ENCODE peak calls at places on chromosomes 2 and 18, in seven cellular contexts. One of them, this sample, is unnamed.

GRCh38 chr2:230360028-230360427 is 33.0 kb downstream of the SP140L start:
- DNase-seq in stimulated activated CD4-positive, alpha-beta T cell treated with anti-CD3 and anti-CD28 coated beads, Interleukin-12 subunit alpha, Interleukin-12 subunit beta, amount 100 ng/mL, for 24 hours: no peak
- DNase-seq in GM12892: no peak
- DNase-seq in Calu3: no peak
- DNase-seq in activated CD8-positive, alpha-beta memory T cell treated with anti-CD3 and anti-CD28 coated beads for 48 hours: no peak
- DNase-seq in hypothalamus: no peak
- DNase-seq in adrenal gland: no peak
- DNase-seq in this sample: no peak

GRCh38 chr18:45760443-45761036 is 36.6 kb downstream of the SLC14A1 start:
- DNase-seq in stimulated activated CD4-positive, alpha-beta T cell treated with anti-CD3 and anti-CD28 coated beads, Interleukin-12 subunit alpha, Interleukin-12 subunit beta, amount 100 ng/mL, for 24 hours: no peak
- DNase-seq in GM12892: no peak
- DNase-seq in Calu3: no peak
- DNase-seq in activated CD8-positive, alpha-beta memory T cell treated with anti-CD3 and anti-CD28 coated beads for 48 hours: no peak
- DNase-seq in hypothalamus: no peak
- DNase-seq in adrenal gland: no peak
- DNase-seq in this sample: no peak

GRCh38 chr2:129777146-129777545 is 202.3 kb upstream of the RAB6C start:
- DNase-seq in stimulated activated CD4-positive, alpha-beta T cell treated with anti-CD3 and anti-CD28 coated beads, Interleukin-12 subunit alpha, Interleukin-12 subunit beta, amount 100 ng/mL, for 24 hours: no peak
- DNase-seq in GM12892: no peak
- DNase-seq in Calu3: no peak
- DNase-seq in activated CD8-positive, alpha-beta memory T cell treated with anti-CD3 and anti-CD28 coated beads for 48 hours: no peak
- DNase-seq in hypothalamus: no peak
- DNase-seq in adrenal gland: no peak
- DNase-seq in this sample: no peak

GRCh38 chr2:151791545-151791944 is 36.7 kb downstream of the ARL5A start:
- DNase-seq in stimulated activated CD4-positive, alpha-beta T cell treated with anti-CD3 and anti-CD28 coated beads, Interleukin-12 subunit alpha, Interleukin-12 subunit beta, amount 100 ng/mL, for 24 hours: no peak
- DNase-seq in GM12892: no peak
- DNase-seq in Calu3: no peak
- DNase-seq in activated CD8-positive, alpha-beta memory T cell treated with anti-CD3 and anti-CD28 coated beads for 48 hours: no peak
- DNase-seq in hypothalamus: no peak
- DNase-seq in adrenal gland: no peak
- DNase-seq in this sample: no peak

GRCh38 chr2:25279091-25279651 is 62.6 kb downstream of the DNMT3A start:
- DNase-seq in stimulated activated CD4-positive, alpha-beta T cell treated with anti-CD3 and anti-CD28 coated beads, Interleukin-12 subunit alpha, Interleukin-12 subunit beta, amount 100 ng/mL, for 24 hours: no peak
- DNase-seq in GM12892: peak
- DNase-seq in Calu3: no peak
- DNase-seq in activated CD8-positive, alpha-beta memory T cell treated with anti-CD3 and anti-CD28 coated beads for 48 hours: no peak
- DNase-seq in hypothalamus: peak
- DNase-seq in adrenal gland: peak
- DNase-seq in this sample: peak

GRCh38 chr18:10544093-10544748 is 18.4 kb downstream of the NAPG start:
- DNase-seq in stimulated activated CD4-positive, alpha-beta T cell treated with anti-CD3 and anti-CD28 coated beads, Interleukin-12 subunit alpha, Interleukin-12 subunit beta, amount 100 ng/mL, for 24 hours: no peak
- DNase-seq in GM12892: no peak
- DNase-seq in Calu3: no peak
- DNase-seq in activated CD8-positive, alpha-beta memory T cell treated with anti-CD3 and anti-CD28 coated beads for 48 hours: no peak
- DNase-seq in hypothalamus: no peak
- DNase-seq in adrenal gland: no peak
- DNase-seq in this sample: no peak

GRCh38 chr2:47028171-47028570 is 112.6 kb upstream of the MCFD2 start:
- DNase-seq in stimulated activated CD4-positive, alpha-beta T cell treated with anti-CD3 and anti-CD28 coated beads, Interleukin-12 subunit alpha, Interleukin-12 subunit beta, amount 100 ng/mL, for 24 hours: no peak
- DNase-seq in GM12892: no peak
- DNase-seq in Calu3: no peak
- DNase-seq in activated CD8-positive, alpha-beta memory T cell treated with anti-CD3 and anti-CD28 coated beads for 48 hours: no peak
- DNase-seq in hypothalamus: no peak
- DNase-seq in adrenal gland: no peak
- DNase-seq in this sample: no peak

GRCh38 chr2:176103634-176104337 is 3.3 kb upstream of the HOXD11 start:
- DNase-seq in stimulated activated CD4-positive, alpha-beta T cell treated with anti-CD3 and anti-CD28 coated beads, Interleukin-12 subunit alpha, Interleukin-12 subunit beta, amount 100 ng/mL, for 24 hours: no peak
- DNase-seq in GM12892: no peak
- DNase-seq in Calu3: no peak
- DNase-seq in activated CD8-positive, alpha-beta memory T cell treated with anti-CD3 and anti-CD28 coated beads for 48 hours: no peak
- DNase-seq in hypothalamus: no peak
- DNase-seq in adrenal gland: no peak
- DNase-seq in this sample: no peak

GRCh38 chr2:232571026-232571474 is 20.6 kb downstream of the EIF4E2 start:
- DNase-seq in stimulated activated CD4-positive, alpha-beta T cell treated with anti-CD3 and anti-CD28 coated beads, Interleukin-12 subunit alpha, Interleukin-12 subunit beta, amount 100 ng/mL, for 24 hours: no peak
- DNase-seq in GM12892: no peak
- DNase-seq in Calu3: peak
- DNase-seq in activated CD8-positive, alpha-beta memory T cell treated with anti-CD3 and anti-CD28 coated beads for 48 hours: no peak
- DNase-seq in hypothalamus: peak
- DNase-seq in adrenal gland: no peak
- DNase-seq in this sample: no peak

GRCh38 chr2:204335642-204336041 is 209.6 kb upstream of the PARD3B start:
- DNase-seq in stimulated activated CD4-positive, alpha-beta T cell treated with anti-CD3 and anti-CD28 coated beads, Interleukin-12 subunit alpha, Interleukin-12 subunit beta, amount 100 ng/mL, for 24 hours: no peak
- DNase-seq in GM12892: no peak
- DNase-seq in Calu3: no peak
- DNase-seq in activated CD8-positive, alpha-beta memory T cell treated with anti-CD3 and anti-CD28 coated beads for 48 hours: no peak
- DNase-seq in hypothalamus: no peak
- DNase-seq in adrenal gland: no peak
- DNase-seq in this sample: no peak

GRCh38 chr18:55779711-55780590 is 192.0 kb upstream of the TCF4 start:
- DNase-seq in stimulated activated CD4-positive, alpha-beta T cell treated with anti-CD3 and anti-CD28 coated beads, Interleukin-12 subunit alpha, Interleukin-12 subunit beta, amount 100 ng/mL, for 24 hours: no peak
- DNase-seq in GM12892: peak
- DNase-seq in Calu3: no peak
- DNase-seq in activated CD8-positive, alpha-beta memory T cell treated with anti-CD3 and anti-CD28 coated beads for 48 hours: no peak
- DNase-seq in hypothalamus: peak
- DNase-seq in adrenal gland: peak
- DNase-seq in this sample: no peak

GRCh38 chr2:45344071-45344470 is 267.0 kb downstream of the SRBD1 start:
- DNase-seq in stimulated activated CD4-positive, alpha-beta T cell treated with anti-CD3 and anti-CD28 coated beads, Interleukin-12 subunit alpha, Interleukin-12 subunit beta, amount 100 ng/mL, for 24 hours: no peak
- DNase-seq in GM12892: no peak
- DNase-seq in Calu3: no peak
- DNase-seq in activated CD8-positive, alpha-beta memory T cell treated with anti-CD3 and anti-CD28 coated beads for 48 hours: no peak
- DNase-seq in hypothalamus: no peak
- DNase-seq in adrenal gland: no peak
- DNase-seq in this sample: no peak

GRCh38 chr2:146621656-146622055 is 1223.2 kb upstream of the ACVR2A start:
- DNase-seq in stimulated activated CD4-positive, alpha-beta T cell treated with anti-CD3 and anti-CD28 coated beads, Interleukin-12 subunit alpha, Interleukin-12 subunit beta, amount 100 ng/mL, for 24 hours: no peak
- DNase-seq in GM12892: no peak
- DNase-seq in Calu3: no peak
- DNase-seq in activated CD8-positive, alpha-beta memory T cell treated with anti-CD3 and anti-CD28 coated beads for 48 hours: no peak
- DNase-seq in hypothalamus: no peak
- DNase-seq in adrenal gland: no peak
- DNase-seq in this sample: no peak

GRCh38 chr2:205755923-205756322 is 73.6 kb downstream of the NRP2 start:
- DNase-seq in stimulated activated CD4-positive, alpha-beta T cell treated with anti-CD3 and anti-CD28 coated beads, Interleukin-12 subunit alpha, Interleukin-12 subunit beta, amount 100 ng/mL, for 24 hours: no peak
- DNase-seq in GM12892: no peak
- DNase-seq in Calu3: no peak
- DNase-seq in activated CD8-positive, alpha-beta memory T cell treated with anti-CD3 and anti-CD28 coated beads for 48 hours: no peak
- DNase-seq in hypothalamus: no peak
- DNase-seq in adrenal gland: no peak
- DNase-seq in this sample: no peak

GRCh38 chr2:197269815-197270214 is 40.8 kb downstream of the ANKRD44 start:
- DNase-seq in stimulated activated CD4-positive, alpha-beta T cell treated with anti-CD3 and anti-CD28 coated beads, Interleukin-12 subunit alpha, Interleukin-12 subunit beta, amount 100 ng/mL, for 24 hours: no peak
- DNase-seq in GM12892: no peak
- DNase-seq in Calu3: no peak
- DNase-seq in activated CD8-positive, alpha-beta memory T cell treated with anti-CD3 and anti-CD28 coated beads for 48 hours: no peak
- DNase-seq in hypothalamus: no peak
- DNase-seq in adrenal gland: no peak
- DNase-seq in this sample: no peak

GRCh38 chr2:238811293-238811692 is 36.6 kb upstream of the TWIST2 start:
- DNase-seq in stimulated activated CD4-positive, alpha-beta T cell treated with anti-CD3 and anti-CD28 coated beads, Interleukin-12 subunit alpha, Interleukin-12 subunit beta, amount 100 ng/mL, for 24 hours: no peak
- DNase-seq in GM12892: no peak
- DNase-seq in Calu3: no peak
- DNase-seq in activated CD8-positive, alpha-beta memory T cell treated with anti-CD3 and anti-CD28 coated beads for 48 hours: no peak
- DNase-seq in hypothalamus: no peak
- DNase-seq in adrenal gland: no peak
- DNase-seq in this sample: no peak

GRCh38 chr18:41771971-41772370 is 183.1 kb upstream of the PIK3C3 start:
- DNase-seq in stimulated activated CD4-positive, alpha-beta T cell treated with anti-CD3 and anti-CD28 coated beads, Interleukin-12 subunit alpha, Interleukin-12 subunit beta, amount 100 ng/mL, for 24 hours: no peak
- DNase-seq in GM12892: no peak
- DNase-seq in Calu3: no peak
- DNase-seq in activated CD8-positive, alpha-beta memory T cell treated with anti-CD3 and anti-CD28 coated beads for 48 hours: no peak
- DNase-seq in hypothalamus: no peak
- DNase-seq in adrenal gland: no peak
- DNase-seq in this sample: no peak

GRCh38 chr18:56238576-56238975 is 399.8 kb downstream of the TXNL1 start:
- DNase-seq in stimulated activated CD4-positive, alpha-beta T cell treated with anti-CD3 and anti-CD28 coated beads, Interleukin-12 subunit alpha, Interleukin-12 subunit beta, amount 100 ng/mL, for 24 hours: no peak
- DNase-seq in GM12892: no peak
- DNase-seq in Calu3: no peak
- DNase-seq in activated CD8-positive, alpha-beta memory T cell treated with anti-CD3 and anti-CD28 coated beads for 48 hours: no peak
- DNase-seq in hypothalamus: no peak
- DNase-seq in adrenal gland: no peak
- DNase-seq in this sample: no peak

GRCh38 chr2:203535078-203535783 is at the start of gene RAPH1:
- DNase-seq in stimulated activated CD4-positive, alpha-beta T cell treated with anti-CD3 and anti-CD28 coated beads, Interleukin-12 subunit alpha, Interleukin-12 subunit beta, amount 100 ng/mL, for 24 hours: peak
- DNase-seq in GM12892: peak
- DNase-seq in Calu3: peak
- DNase-seq in activated CD8-positive, alpha-beta memory T cell treated with anti-CD3 and anti-CD28 coated beads for 48 hours: peak
- DNase-seq in hypothalamus: peak
- DNase-seq in adrenal gland: peak
- DNase-seq in this sample: peak